ENCODE peak calls at places on chromosome 6, in six cellular contexts. One of them, this sample, is unnamed.

GRCh38 chr6:39061588-39061987 is 13.0 kb downstream of the GLP1R start:
- DNase-seq in endothelial cell of umbilical vein: no peak
- DNase-seq in A549: no peak
- DNase-seq in GM12878: no peak
- DNase-seq in K562: no peak
- DNase-seq in HepG2: no peak
- DNase-seq in this sample: no peak

GRCh38 chr6:170175644-170176620 is 114.9 kb downstream of the DLL1 start:
- DNase-seq in endothelial cell of umbilical vein: no peak
- DNase-seq in A549: no peak
- DNase-seq in GM12878: no peak
- DNase-seq in K562: no peak
- DNase-seq in HepG2: no peak
- DNase-seq in this sample: no peak

GRCh38 chr6:33164176-33164575 is 28.1 kb downstream of the COL11A2 start:
- DNase-seq in endothelial cell of umbilical vein: no peak
- DNase-seq in A549: no peak
- DNase-seq in GM12878: no peak
- DNase-seq in K562: no peak
- DNase-seq in HepG2: no peak
- DNase-seq in this sample: no peak

GRCh38 chr6:37262446-37263026 is 4.6 kb upstream of the TMEM217 start:
- DNase-seq in endothelial cell of umbilical vein: no peak
- DNase-seq in A549: no peak
- DNase-seq in GM12878: no peak
- DNase-seq in K562: no peak
- DNase-seq in HepG2: no peak
- DNase-seq in this sample: no peak

GRCh38 chr6:28838289-28838633 is 85.5 kb downstream of the TRIM27 start:
- DNase-seq in endothelial cell of umbilical vein: peak; percentile 86
- DNase-seq in A549: peak; percentile 74
- DNase-seq in GM12878: peak; percentile 67
- DNase-seq in K562: no peak
- DNase-seq in HepG2: peak; percentile 80
- DNase-seq in this sample: peak; percentile 75

GRCh38 chr6:116016846-116017545 is 43.7 kb downstream of the FRK start:
- DNase-seq in endothelial cell of umbilical vein: peak; percentile 52
- DNase-seq in A549: peak; percentile 28
- DNase-seq in GM12878: no peak
- DNase-seq in K562: no peak
- DNase-seq in HepG2: peak; percentile 56
- DNase-seq in this sample: no peak

GRCh38 chr6:140319209-140319608 is 944.8 kb upstream of the CITED2 start:
- DNase-seq in endothelial cell of umbilical vein: peak; percentile 24
- DNase-seq in A549: peak; percentile 12
- DNase-seq in GM12878: no peak
- DNase-seq in K562: no peak
- DNase-seq in HepG2: peak; percentile 11
- DNase-seq in this sample: no peak

GRCh38 chr6:25369043-25369442 is 89.9 kb downstream of the CARMIL1 start:
- DNase-seq in endothelial cell of umbilical vein: no peak
- DNase-seq in A549: no peak
- DNase-seq in GM12878: no peak
- DNase-seq in K562: no peak
- DNase-seq in HepG2: no peak
- DNase-seq in this sample: no peak

GRCh38 chr6:138973481-138974140 is 14.4 kb downstream of the REPS1 start:
- DNase-seq in endothelial cell of umbilical vein: peak; percentile 56
- DNase-seq in A549: peak; percentile 19
- DNase-seq in GM12878: no peak
- DNase-seq in K562: no peak
- DNase-seq in HepG2: no peak
- DNase-seq in this sample: no peak

GRCh38 chr6:35710241-35710847 is 21.6 kb upstream of the FKBP5 start:
- DNase-seq in endothelial cell of umbilical vein: no peak
- DNase-seq in A549: no peak
- DNase-seq in GM12878: no peak
- DNase-seq in K562: no peak
- DNase-seq in HepG2: no peak
- DNase-seq in this sample: peak; percentile 47

GRCh38 chr6:6218246-6219085 is 102.0 kb downstream of the F13A1 start:
- DNase-seq in endothelial cell of umbilical vein: no peak
- DNase-seq in A549: peak; percentile 39
- DNase-seq in GM12878: no peak
- DNase-seq in K562: peak; percentile 22
- DNase-seq in HepG2: no peak
- DNase-seq in this sample: peak; percentile 23

GRCh38 chr6:116072368-116072767 is 11.7 kb upstream of the FRK start:
- DNase-seq in endothelial cell of umbilical vein: peak; percentile 13
- DNase-seq in A549: no peak
- DNase-seq in GM12878: no peak
- DNase-seq in K562: no peak
- DNase-seq in HepG2: peak; percentile 69
- DNase-seq in this sample: no peak

GRCh38 chr6:2872417-2873358 is 30.4 kb downstream of the SERPINB9 start:
- DNase-seq in endothelial cell of umbilical vein: no peak
- DNase-seq in A549: no peak
- DNase-seq in GM12878: no peak
- DNase-seq in K562: no peak
- DNase-seq in HepG2: no peak
- DNase-seq in this sample: no peak

GRCh38 chr6:8552023-8552422 is 116.7 kb upstream of the SLC35B3 start:
- DNase-seq in endothelial cell of umbilical vein: no peak
- DNase-seq in A549: no peak
- DNase-seq in GM12878: no peak
- DNase-seq in K562: no peak
- DNase-seq in HepG2: no peak
- DNase-seq in this sample: no peak

GRCh38 chr6:101779051-101779844 is 385.7 kb downstream of the GRIK2 start:
- DNase-seq in endothelial cell of umbilical vein: no peak
- DNase-seq in A549: no peak
- DNase-seq in GM12878: no peak
- DNase-seq in K562: no peak
- DNase-seq in HepG2: no peak
- DNase-seq in this sample: no peak

GRCh38 chr6:474454-475185 is 83.1 kb downstream of the IRF4 start:
- DNase-seq in endothelial cell of umbilical vein: no peak
- DNase-seq in A549: no peak
- DNase-seq in GM12878: peak; percentile 59
- DNase-seq in K562: no peak
- DNase-seq in HepG2: no peak
- DNase-seq in this sample: peak; percentile 89

GRCh38 chr6:25889877-25890853 is 16.1 kb upstream of the SLC17A3 start:
- DNase-seq in endothelial cell of umbilical vein: peak; percentile 73
- DNase-seq in A549: peak; percentile 47
- DNase-seq in GM12878: no peak
- DNase-seq in K562: peak; percentile 25
- DNase-seq in HepG2: peak; percentile 70
- DNase-seq in this sample: peak; percentile 51

GRCh38 chr6:93849857-93850256 is 430.5 kb upstream of the EPHA7 start:
- DNase-seq in endothelial cell of umbilical vein: no peak
- DNase-seq in A549: no peak
- DNase-seq in GM12878: no peak
- DNase-seq in K562: no peak
- DNase-seq in HepG2: no peak
- DNase-seq in this sample: no peak

GRCh38 chr6:104711371-104711770 is 148.3 kb downstream of the HACE1 start:
- DNase-seq in endothelial cell of umbilical vein: peak; percentile 35
- DNase-seq in A549: peak; percentile 78
- DNase-seq in GM12878: no peak
- DNase-seq in K562: no peak
- DNase-seq in HepG2: peak; percentile 80
- DNase-seq in this sample: peak; percentile 75

GRCh38 chr6:166553563-166554271 is 32.8 kb downstream of the RAMACL start:
- DNase-seq in endothelial cell of umbilical vein: no peak
- DNase-seq in A549: no peak
- DNase-seq in GM12878: no peak
- DNase-seq in K562: no peak
- DNase-seq in HepG2: no peak
- DNase-seq in this sample: no peak

GRCh38 chr6:121620002-121620740 is 184.7 kb downstream of the GJA1 start:
- DNase-seq in endothelial cell of umbilical vein: no peak
- DNase-seq in A549: no peak
- DNase-seq in GM12878: no peak
- DNase-seq in K562: no peak
- DNase-seq in HepG2: no peak
- DNase-seq in this sample: no peak

GRCh38 chr6:70547313-70547712 is 19.4 kb upstream of the SDHAF4 start:
- DNase-seq in endothelial cell of umbilical vein: peak; percentile 17
- DNase-seq in A549: no peak
- DNase-seq in GM12878: no peak
- DNase-seq in K562: no peak
- DNase-seq in HepG2: no peak
- DNase-seq in this sample: peak; percentile 23
- TF ChIP-seq CTCF in endothelial cell of umbilical vein: peak; percentile 9
- TF ChIP-seq CTCF in A549: peak; percentile 33
- TF ChIP-seq CTCF in GM12878: peak; percentile 43
- TF ChIP-seq CTCF in K562: peak; percentile 51
- TF ChIP-seq CTCF in HepG2: peak; percentile 50
- TF ChIP-seq CTCF in this sample: peak; percentile 43

DNA sequence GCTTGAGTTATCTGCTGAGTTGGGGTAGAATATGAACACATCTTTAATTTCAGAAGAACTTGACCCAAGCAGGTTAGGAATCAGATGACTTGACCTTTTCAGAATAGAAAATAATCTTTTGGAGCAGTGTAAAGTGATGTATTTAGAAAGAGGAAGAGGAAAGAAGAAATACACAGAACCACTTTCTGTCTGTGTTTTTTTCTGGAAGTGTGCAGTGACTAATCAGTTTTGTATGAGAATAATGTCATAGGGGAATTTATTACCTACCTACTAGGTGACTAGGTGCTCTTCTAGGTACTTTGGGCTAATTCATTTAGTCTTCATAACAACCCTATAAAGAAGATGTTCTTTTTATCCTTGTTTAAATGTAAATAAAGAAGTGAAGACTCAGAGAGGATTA is 3.0 kb downstream of the PPP1R14C start:
- DNase-seq in endothelial cell of umbilical vein: no peak
- DNase-seq in A549: no peak
- DNase-seq in GM12878: no peak
- DNase-seq in K562: no peak
- DNase-seq in HepG2: no peak
- DNase-seq in this sample: no peak
- TF ChIP-seq MYC in endothelial cell of umbilical vein: no peak
- TF ChIP-seq MYC in A549: no peak
- TF ChIP-seq MYC in GM12878: no peak
- TF ChIP-seq MYC in K562: no peak
- TF ChIP-seq MYC in HepG2: no peak
- TF ChIP-seq MYC in this sample: no peak

DNA sequence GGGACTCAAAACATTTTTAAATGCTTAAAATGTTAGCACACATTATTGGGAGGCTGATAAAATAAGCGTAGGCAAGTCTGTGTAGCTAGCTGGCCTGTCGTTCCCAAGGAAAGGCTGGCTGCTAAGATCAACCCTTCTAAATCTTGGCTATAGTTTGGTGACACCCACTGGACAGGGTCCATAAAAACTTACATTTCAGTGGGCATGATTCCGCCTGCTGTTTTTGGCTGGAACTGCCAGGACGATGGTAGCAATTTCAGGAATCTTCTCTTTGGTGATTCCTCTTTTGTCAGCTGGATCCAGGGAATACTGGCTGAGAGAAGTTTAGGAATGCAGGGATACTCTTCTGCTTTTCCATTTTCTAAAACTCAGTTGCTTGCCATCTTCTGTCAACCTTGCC is 162.2 kb downstream of the NKAIN2 start:
- DNase-seq in endothelial cell of umbilical vein: peak; percentile 61
- DNase-seq in A549: peak; percentile 7
- DNase-seq in GM12878: no peak
- DNase-seq in K562: no peak
- DNase-seq in HepG2: peak; percentile 35
- DNase-seq in this sample: no peak
- TF ChIP-seq CTCF in endothelial cell of umbilical vein: peak; percentile 48
- TF ChIP-seq CTCF in A549: no peak
- TF ChIP-seq CTCF in GM12878: peak; percentile 7
- TF ChIP-seq CTCF in K562: peak; percentile 12
- TF ChIP-seq CTCF in HepG2: peak; percentile 37
- TF ChIP-seq CTCF in this sample: no peak

DNA sequence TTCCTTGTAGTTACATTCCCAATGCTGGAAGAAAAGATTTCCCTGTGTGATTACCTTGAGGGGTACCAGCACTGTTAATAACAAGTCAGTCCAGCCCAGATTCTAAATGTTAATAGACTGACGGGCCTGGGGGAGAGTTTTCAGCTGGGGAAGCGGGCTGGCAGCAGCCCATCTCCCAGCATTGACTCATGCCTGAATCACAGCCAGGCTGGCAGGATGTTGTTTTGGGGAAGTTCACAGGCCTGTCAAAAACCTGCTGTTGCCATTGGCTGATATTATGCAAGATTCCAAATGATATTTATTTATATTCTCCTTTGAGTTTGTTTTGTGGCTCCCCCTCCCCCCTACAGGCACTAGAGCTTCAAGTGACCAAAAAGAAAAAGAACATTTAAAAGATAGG is 213.9 kb upstream of the CNR1 start:
- DNase-seq in endothelial cell of umbilical vein: peak; percentile 94
- DNase-seq in A549: peak; percentile 23
- DNase-seq in GM12878: no peak
- DNase-seq in K562: no peak
- DNase-seq in HepG2: no peak
- DNase-seq in this sample: peak; percentile 58
- TF ChIP-seq MYC in endothelial cell of umbilical vein: no peak
- TF ChIP-seq MYC in A549: no peak
- TF ChIP-seq MYC in GM12878: no peak
- TF ChIP-seq MYC in K562: no peak
- TF ChIP-seq MYC in HepG2: no peak
- TF ChIP-seq MYC in this sample: no peak

GRCh38 chr6:13427838-13428527 is 59.4 kb downstream of the GFOD1 start:
- DNase-seq in endothelial cell of umbilical vein: peak; percentile 61
- DNase-seq in A549: no peak
- DNase-seq in GM12878: peak; percentile 98
- DNase-seq in K562: peak; percentile 46
- DNase-seq in HepG2: no peak
- DNase-seq in this sample: no peak
- TF ChIP-seq CTCF in endothelial cell of umbilical vein: peak; percentile 10
- TF ChIP-seq CTCF in A549: no peak
- TF ChIP-seq CTCF in GM12878: peak; percentile 41
- TF ChIP-seq CTCF in K562: peak; percentile 32
- TF ChIP-seq CTCF in HepG2: no peak
- TF ChIP-seq CTCF in this sample: no peak

GRCh38 chr6:66689608-66690007 is 982.6 kb upstream of the EYS start:
- DNase-seq in endothelial cell of umbilical vein: no peak
- DNase-seq in A549: no peak
- DNase-seq in GM12878: no peak
- DNase-seq in K562: no peak
- DNase-seq in HepG2: no peak
- DNase-seq in this sample: no peak
- TF ChIP-seq MYC in endothelial cell of umbilical vein: no peak
- TF ChIP-seq MYC in A549: no peak
- TF ChIP-seq MYC in GM12878: no peak
- TF ChIP-seq MYC in K562: no peak
- TF ChIP-seq MYC in HepG2: no peak
- TF ChIP-seq MYC in this sample: no peak

This sample was measured in NB4.